ENCODE peak calls at places on chromosomes 6 and 20, in ten cellular contexts. U, O, L, D, R, N, A, X, Y and E are unnamed samples.

GRCh38 chr6:149129401-149130077 is 188.0 kb upstream of the TAB2 start:
- DNase-seq in U (no peak), O (no peak), L (no peak), D (peak; percentile 75), R (peak; percentile 77), N (no peak), A (no peak), X (no peak), Y (no peak), E (no peak)

GRCh38 chr20:49775229-49775693 is 37.4 kb upstream of the SLC9A8 start:
- DNase-seq in U (no peak), O (no peak), L (peak; percentile 19), D (peak; percentile 97), R (peak; percentile 70), N (no peak), A (peak; percentile 23), X (peak; percentile 31), Y (peak; percentile 89), E (no peak)

GRCh38 chr6:129936329-129937165 is 75.4 kb upstream of the TMEM244 start:
- DNase-seq in U (no peak), O (peak; percentile 40), L (peak; percentile 85), D (no peak), R (peak; percentile 25), N (peak; percentile 72), A (peak; percentile 56), X (no peak), Y (peak; percentile 55), E (peak; percentile 10)

GRCh38 chr20:50575869-50576720 is 65.9 kb downstream of the PTPN1 start:
- DNase-seq in U (peak; percentile 65), O (no peak), L (peak; percentile 72), D (no peak), R (peak; percentile 22), N (peak; percentile 64), A (peak; percentile 74), X (no peak), Y (peak; percentile 86), E (no peak)

GRCh38 chr20:47660983-47661711 is 124.1 kb downstream of the SULF2 start:
- DNase-seq in U (no peak), O (no peak), L (no peak), D (no peak), R (no peak), N (no peak), A (no peak), X (no peak), Y (no peak), E (no peak)

GRCh38 chr6:81621816-81622395 is 130.6 kb downstream of the TENT5A start:
- DNase-seq in U (no peak), O (no peak), L (no peak), D (no peak), R (no peak), N (no peak), A (no peak), X (no peak), Y (no peak), E (no peak)

GRCh38 chr20:35319206-35320197 is 27.3 kb upstream of the FAM83C start:
- DNase-seq in U (no peak), O (no peak), L (no peak), D (no peak), R (no peak), N (no peak), A (no peak), X (no peak), Y (no peak), E (no peak)

GRCh38 chr6:134176283-134176975 is 124.0 kb upstream of the SLC2A12 start:
- DNase-seq in U (peak; percentile 25), O (no peak), L (peak; percentile 69), D (no peak), R (no peak), N (peak; percentile 56), A (peak; percentile 60), X (peak; percentile 38), Y (peak; percentile 24), E (no peak)

GRCh38 chr6:3468585-3468984 is 11.7 kb upstream of the SLC22A23 start:
- DNase-seq in U (no peak), O (no peak), L (no peak), D (no peak), R (no peak), N (no peak), A (no peak), X (no peak), Y (no peak), E (no peak)

GRCh38 chr6:69937402-69938131 is 71.2 kb downstream of the COL19A1 start:
- DNase-seq in U (no peak), O (no peak), L (no peak), D (no peak), R (no peak), N (no peak), A (no peak), X (no peak), Y (no peak), E (no peak)

GRCh38 chr6:107985701-107986100 is 27.7 kb upstream of the SEC63 start:
- DNase-seq in U (no peak), O (no peak), L (no peak), D (no peak), R (no peak), N (no peak), A (no peak), X (no peak), Y (no peak), E (no peak)

GRCh38 chr6:141153563-141153962 is 979.2 kb upstream of the GJE1 start:
- DNase-seq in U (no peak), O (peak; percentile 98), L (peak; percentile 31), D (no peak), R (no peak), N (no peak), A (no peak), X (no peak), Y (no peak), E (no peak)

GRCh38 chr20:62969939-62970306 is 17.4 kb downstream of the SLC17A9 start:
- DNase-seq in U (no peak), O (no peak), L (no peak), D (no peak), R (no peak), N (no peak), A (no peak), X (no peak), Y (no peak), E (no peak)

GRCh38 chr6:137870744-137871247 is 3.7 kb downstream of the TNFAIP3 start:
- DNase-seq in U (peak; percentile 44), O (peak; percentile 72), L (peak; percentile 65), D (no peak), R (no peak), N (no peak), A (no peak), X (no peak), Y (no peak), E (peak; percentile 60)
- TF ChIP-seq CTCF in U (no peak), O (peak; percentile 35), L (peak; percentile 15), D (no peak), R (no peak), N (no peak), A (no peak), X (no peak), Y (no peak), E (peak; percentile 53)

DNA sequence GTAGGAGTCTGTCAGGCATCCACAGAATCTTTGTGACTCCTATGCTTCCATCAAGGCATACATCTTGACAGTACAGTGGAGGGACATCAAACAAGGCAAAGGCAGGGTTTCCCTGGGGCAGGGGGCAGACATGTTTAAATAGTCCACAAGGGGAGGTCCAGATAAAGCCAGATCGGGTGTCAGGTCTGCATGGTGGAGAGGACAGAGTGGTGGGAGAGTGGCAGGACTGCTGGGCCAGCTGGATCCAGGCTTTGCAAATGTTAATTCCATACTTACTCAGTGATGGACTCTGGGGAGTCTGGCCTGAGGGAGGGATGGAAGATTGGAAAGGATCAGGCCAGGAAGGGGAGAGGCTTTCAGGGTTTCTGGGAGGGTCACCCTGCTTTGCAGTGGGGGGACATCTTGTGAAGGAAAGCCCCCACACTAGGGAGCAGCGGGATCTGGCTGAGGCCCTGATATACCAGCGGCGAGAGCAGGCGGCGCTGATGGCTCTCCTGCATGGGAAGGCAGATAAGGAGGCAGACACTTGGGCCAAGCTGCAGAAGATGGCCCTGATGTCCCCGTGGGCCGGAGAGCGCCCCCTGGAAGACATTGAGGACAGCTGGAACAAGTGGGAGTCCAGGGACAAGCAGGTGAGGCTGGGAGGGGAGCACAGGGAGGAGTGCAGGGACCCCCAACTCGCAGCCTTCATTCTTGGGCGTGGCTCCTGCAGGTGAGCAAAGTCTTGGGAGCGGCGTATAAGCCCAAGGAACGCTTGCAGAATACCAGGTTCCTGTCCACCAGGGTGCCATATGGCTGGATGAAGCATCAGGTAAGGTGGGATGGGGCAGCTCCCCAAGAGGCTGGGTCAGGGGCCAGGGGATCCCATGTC is 44.6 kb downstream of the SUN5 start:
- DNase-seq in U (peak; percentile 4), O (no peak), L (no peak), D (no peak), R (no peak), N (no peak), A (no peak), X (no peak), Y (no peak), E (no peak)
- TF ChIP-seq CTCF in U (no peak), O (no peak), L (no peak), D (no peak), R (no peak), N (no peak), A (no peak), X (no peak), Y (no peak), E (no peak)

DNA sequence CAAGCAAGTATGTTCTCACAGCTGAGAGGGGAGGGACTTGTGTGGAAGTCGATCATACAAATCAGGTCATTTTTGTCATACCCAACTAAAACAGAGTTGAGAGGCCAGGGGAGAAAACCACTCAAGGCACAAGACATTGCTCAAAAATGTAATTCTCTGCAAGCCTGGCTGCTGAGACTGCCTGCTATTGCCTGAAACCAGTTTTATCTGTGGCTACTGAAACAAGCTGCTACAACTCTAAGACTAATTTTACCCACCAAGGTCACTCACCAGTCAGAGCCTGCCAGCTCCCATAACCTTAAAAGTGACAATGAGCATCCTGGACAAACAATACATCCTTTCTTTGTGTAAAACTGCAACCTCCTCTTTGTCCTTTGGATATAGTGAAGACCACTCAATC is 54.1 kb upstream of the CST7 start:
- DNase-seq in U (no peak), O (no peak), L (no peak), D (no peak), R (no peak), N (no peak), A (no peak), X (no peak), Y (no peak), E (no peak)
- TF ChIP-seq CTCF in U (no peak), O (no peak), L (no peak), D (no peak), R (no peak), N (no peak), A (no peak), X (no peak), Y (no peak), E (no peak)

DNA sequence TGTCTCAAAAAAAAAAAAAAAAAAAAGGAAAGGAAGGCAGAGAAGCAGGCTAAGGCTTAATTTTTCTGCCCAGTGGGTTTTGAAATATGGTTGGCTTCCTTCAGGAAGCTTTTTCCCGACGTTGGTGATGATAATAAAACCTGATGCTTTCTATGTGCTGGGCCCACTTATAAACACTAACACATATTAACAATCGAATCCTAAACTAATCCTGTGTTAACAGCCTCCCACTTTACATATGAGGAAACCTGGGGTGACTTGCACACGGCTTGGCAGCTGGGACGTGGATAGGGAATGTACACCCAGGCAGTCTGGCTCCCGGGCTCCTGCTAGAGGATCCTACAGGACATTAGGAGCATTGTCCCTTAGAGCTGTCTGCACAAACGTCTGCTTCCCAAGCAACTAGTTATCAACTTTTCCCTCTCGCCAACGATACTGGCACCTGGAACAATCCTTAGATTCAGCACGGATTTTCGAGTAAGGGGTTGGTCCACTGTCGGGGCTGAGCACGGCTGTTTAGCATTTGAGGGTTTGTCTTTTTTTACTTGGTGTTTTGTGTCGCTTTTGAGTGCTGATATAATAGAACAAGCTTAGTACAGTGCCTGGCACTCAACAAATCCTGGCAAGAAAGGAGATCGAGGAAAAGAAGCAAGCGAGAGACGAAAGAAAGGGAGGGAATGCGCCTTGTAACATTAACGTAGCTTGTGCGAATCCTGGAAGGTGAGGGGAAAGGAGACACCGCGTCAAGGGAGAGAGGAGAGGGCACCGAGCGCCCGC is 622 bp upstream of the KIZ start:
- DNase-seq in U (no peak), O (no peak), L (peak; percentile 72), D (no peak), R (no peak), N (peak; percentile 54), A (peak; percentile 14), X (no peak), Y (peak; percentile 12), E (no peak)
- TF ChIP-seq CTCF in U (no peak), O (no peak), L (peak; percentile 12), D (peak; percentile 24), R (no peak), N (peak; percentile 23), A (no peak), X (no peak), Y (no peak), E (no peak)